ENCODE peak calls at places on chromosomes 12 and 14, in eight cellular contexts. D is GM10248, U is GM13977, T is ovary, P is ascending aorta, E is foreskin fibroblast, R is glutamatergic neuron, O is lower lobe of right lung. N is an unnamed sample.
A peak's percentile ranks its signal among the peaks of the same experiment; 100 is the strongest.

GRCh38 chr12:57550628-57551549 is 1.0 kb downstream of the KIF5A start:
- DNase-seq in R (no peak), T (no peak), U (no peak), O (no peak), D (no peak), P (no peak), E (no peak), N (no peak)

GRCh38 chr12:76685246-76685678 is 78.7 kb upstream of the ZDHHC17 start:
- DNase-seq in D (no peak), R (peak; percentile 22), P (no peak), T (no peak), U (no peak), E (no peak), O (no peak), N (peak; percentile 13)

GRCh38 chr14:51328089-51328941 is 88.3 kb downstream of the TMX1 start:
- DNase-seq in O (no peak), D (no peak), R (no peak), P (no peak), E (peak; percentile 39), T (peak; percentile 28), U (no peak), N (peak; percentile 30)

GRCh38 chr12:49212572-49212971 is 23.7 kb upstream of the TUBA1A start:
- DNase-seq in T (no peak), P (peak; percentile 24), D (no peak), R (peak; percentile 52), E (no peak), O (no peak), U (no peak), N (no peak)

GRCh38 chr12:47651368-47652254 is 54.2 kb downstream of the RPAP3 start:
- DNase-seq in D (peak; percentile 34), R (peak; percentile 53), O (peak; percentile 65), U (peak; percentile 19), E (peak; percentile 55), P (peak; percentile 72), T (peak; percentile 61), N (peak; percentile 49)

GRCh38 chr12:81758421-81759214 is 532 bp downstream of the PPFIA2 start:
- DNase-seq in O (no peak), E (no peak), T (peak; percentile 21), P (peak; percentile 68), R (peak; percentile 67), D (peak; percentile 4), U (no peak), N (no peak)

GRCh38 chr12:129075451-129076208 is 222.4 kb downstream of the GLT1D1 start:
- DNase-seq in D (no peak), R (no peak), E (no peak), P (peak; percentile 21), U (no peak), O (no peak), T (no peak), N (no peak)

GRCh38 chr14:101223147-101223546 is 319.6 kb upstream of the RTL1 start:
- DNase-seq in T (no peak), P (peak; percentile 18), D (no peak), O (no peak), U (no peak), E (no peak), R (no peak), N (no peak)

GRCh38 chr12:52019123-52019770 is 12.5 kb downstream of the TAMALIN start:
- DNase-seq in U (no peak), P (no peak), T (no peak), O (no peak), E (no peak), D (no peak), R (no peak), N (no peak)

GRCh38 chr14:95507174-95507573 is 9.3 kb downstream of the SYNE3 start:
- DNase-seq in P (peak; percentile 92), R (no peak), D (no peak), E (peak; percentile 96), T (peak; percentile 58), O (peak; percentile 66), U (no peak), N (peak; percentile 96)

DNA sequence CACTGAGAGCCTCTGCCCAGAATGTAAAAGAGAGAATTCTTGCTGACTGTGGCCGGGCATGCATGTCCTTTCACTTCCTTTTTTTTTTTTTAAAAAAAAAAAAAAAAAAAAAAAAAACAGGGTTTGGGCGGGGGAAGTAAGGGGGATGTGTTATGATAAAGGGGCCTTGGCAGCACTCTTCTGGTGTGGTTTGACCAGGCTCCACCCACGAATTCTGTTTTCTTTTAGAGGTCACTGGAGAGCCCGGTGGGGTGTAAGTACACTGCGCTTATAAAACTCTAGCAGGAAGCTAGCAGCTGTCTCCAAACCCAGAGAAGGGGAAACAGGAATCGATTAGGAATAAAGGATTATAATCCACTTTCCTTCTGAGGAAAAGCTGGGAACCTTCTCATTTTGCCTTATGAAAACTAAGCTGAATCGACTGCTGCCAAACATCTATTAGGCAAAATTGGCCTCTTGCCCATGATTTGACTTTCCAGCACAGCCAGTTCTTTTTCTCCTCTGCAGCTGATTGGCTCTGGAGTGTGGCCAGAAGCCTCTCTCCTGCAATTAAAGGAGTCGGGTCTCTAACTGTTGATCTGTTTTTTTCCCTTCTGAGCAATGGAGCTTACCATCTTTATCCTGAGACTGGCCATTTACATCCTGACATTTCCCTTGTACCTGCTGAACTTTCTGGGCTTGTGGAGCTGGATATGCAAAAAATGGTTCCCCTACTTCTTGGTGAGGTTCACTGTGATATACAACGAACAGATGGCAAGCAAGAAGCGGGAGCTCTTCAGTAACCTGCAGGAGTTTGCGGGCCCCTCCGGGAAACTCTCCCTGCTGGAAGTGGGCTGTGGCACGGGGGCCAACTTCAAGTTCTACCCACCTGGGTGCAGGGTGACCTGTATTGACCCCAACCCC is 27.7 kb upstream of the HIGD1C start:
- DNase-seq in O (peak; percentile 87), E (peak; percentile 87), T (peak; percentile 91), U (peak; percentile 65), P (peak; percentile 96), D (peak; percentile 71), R (no peak), N (peak; percentile 77)
- TF ChIP-seq CTCF in O (no peak), E (no peak), T (no peak), U (no peak), P (no peak), D (no peak), R (no peak), N (no peak)

GRCh38 chr12:130418261-130418660 is 80.6 kb downstream of the PIWIL1 start:
- DNase-seq in D (no peak), R (no peak), U (no peak), O (no peak), E (no peak), T (no peak), P (peak; percentile 25), N (no peak)

GRCh38 chr12:130419116-130419515 is 81.4 kb downstream of the PIWIL1 start:
- DNase-seq in E (no peak), O (no peak), D (no peak), U (no peak), P (peak; percentile 49), T (no peak), R (no peak), N (no peak)

GRCh38 chr12:130422676-130423075 is 85.0 kb downstream of the PIWIL1 start:
- DNase-seq in U (no peak), E (no peak), P (peak; percentile 27), O (no peak), R (no peak), D (no peak), T (no peak), N (no peak)

GRCh38 chr12:130421896-130422295 is 84.2 kb downstream of the PIWIL1 start:
- DNase-seq in D (no peak), O (no peak), U (no peak), R (no peak), P (no peak), E (no peak), T (no peak), N (no peak)

DNA sequence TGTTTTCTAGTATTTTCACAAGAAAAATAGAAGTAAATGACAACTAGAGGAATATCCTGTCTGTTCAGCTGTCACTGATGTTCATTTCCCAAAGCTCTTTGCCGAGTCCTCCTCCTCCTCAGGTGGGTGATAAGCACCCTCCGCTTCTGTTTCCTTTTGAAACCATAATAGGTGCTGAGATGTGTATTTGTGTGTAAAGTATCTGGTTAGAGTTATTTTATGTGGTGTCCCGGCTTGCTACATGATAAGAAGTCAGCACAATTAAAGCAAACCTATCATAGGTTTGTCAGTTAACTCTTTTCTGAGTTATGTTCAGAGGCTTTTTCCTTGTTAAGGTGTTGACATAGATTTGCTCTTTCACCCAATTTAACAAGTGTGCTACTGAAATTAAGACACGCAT is 82.4 kb downstream of the PIWIL1 start:
- DNase-seq in D (no peak), R (no peak), E (no peak), U (no peak), O (no peak), T (no peak), P (no peak), N (no peak)
- TF ChIP-seq CTCF in D (no peak), R (no peak), E (no peak), U (no peak), O (no peak), T (no peak), P (no peak), N (no peak)

GRCh38 chr14:32003585-32003984 is 73.5 kb upstream of the ARHGAP5 start:
- DNase-seq in U (no peak), O (no peak), D (no peak), R (no peak), P (no peak), E (no peak), T (no peak), N (no peak)

GRCh38 chr14:32008602-32009193 is 68.4 kb upstream of the ARHGAP5 start:
- DNase-seq in U (no peak), R (no peak), T (no peak), D (no peak), O (no peak), E (no peak), P (no peak), N (no peak)

GRCh38 chr14:32006267-32007110 is 70.6 kb upstream of the ARHGAP5 start:
- DNase-seq in O (no peak), E (no peak), R (no peak), D (no peak), P (no peak), T (no peak), U (no peak), N (no peak)

GRCh38 chr14:32007755-32008374 is 69.2 kb upstream of the ARHGAP5 start:
- DNase-seq in E (no peak), R (no peak), U (no peak), T (no peak), D (no peak), O (no peak), P (no peak), N (no peak)

DNA sequence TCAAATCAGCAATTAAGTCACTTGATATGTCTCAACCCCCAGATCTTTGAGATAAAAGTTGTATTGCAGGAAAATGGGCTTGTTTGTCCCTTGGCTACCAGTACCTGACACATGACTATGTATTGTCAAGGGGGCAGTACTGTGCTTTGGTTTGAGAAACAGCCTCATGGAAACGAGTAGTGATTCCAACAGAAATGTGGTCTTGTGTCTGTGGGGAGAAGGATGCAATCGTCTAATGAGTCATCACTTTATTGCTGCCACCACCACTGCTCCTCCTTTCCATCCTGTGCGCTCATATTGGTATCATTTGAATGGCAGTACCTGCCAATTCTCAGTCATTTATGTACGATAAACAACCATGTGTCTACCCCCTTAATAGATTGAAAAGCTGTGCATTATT is 72.8 kb upstream of the ARHGAP5 start:
- DNase-seq in T (no peak), D (no peak), R (no peak), O (no peak), P (no peak), U (no peak), E (no peak), N (peak; percentile 43)
- TF ChIP-seq CTCF in T (no peak), D (no peak), R (no peak), O (no peak), P (no peak), U (no peak), E (no peak), N (no peak)

GRCh38 chr14:31745741-31746140 is 184.5 kb downstream of the NUBPL start:
- DNase-seq in U (no peak), P (no peak), E (no peak), R (no peak), D (no peak), O (no peak), T (no peak), N (no peak)
- TF ChIP-seq CTCF in U (no peak), P (no peak), E (no peak), R (peak; percentile 33), D (no peak), O (no peak), T (no peak), N (peak; percentile 11)